ENCODE peak calls at places on chromosomes 11 and 22, in ten cellular contexts. One of them, this sample, is unnamed.

GRCh38 chr11:65286686-65287085 is 24.9 kb downstream of the POLA2 start:
- DNase-seq in fibroblast of mammary gland: no peak
- DNase-seq in AG20443: no peak
- DNase-seq in neuronal stem cell: no peak
- DNase-seq in NCI-H2081: no peak
- DNase-seq in trophoblast cell: no peak
- DNase-seq in T1000: no peak
- DNase-seq in CD4-positive, CD25-positive, alpha-beta regulatory T cell: no peak
- DNase-seq in GF-D8: no peak
- DNase-seq in stimulated activated CD8-positive, alpha-beta memory T cell treated with anti-CD3 and anti-CD28 coated beads, Interleukin-15, amount 100 ng/mL, for 4 hours: no peak
- DNase-seq in this sample: no peak

GRCh38 chr11:16881074-16881709 is 133.0 kb downstream of the PLEKHA7 start:
- DNase-seq in fibroblast of mammary gland: peak
- DNase-seq in AG20443: peak
- DNase-seq in neuronal stem cell: no peak
- DNase-seq in NCI-H2081: no peak
- DNase-seq in trophoblast cell: no peak
- DNase-seq in T1000: no peak
- DNase-seq in CD4-positive, CD25-positive, alpha-beta regulatory T cell: no peak
- DNase-seq in GF-D8: no peak
- DNase-seq in stimulated activated CD8-positive, alpha-beta memory T cell treated with anti-CD3 and anti-CD28 coated beads, Interleukin-15, amount 100 ng/mL, for 4 hours: no peak
- DNase-seq in this sample: no peak

GRCh38 chr11:65868076-65868667 is 4.4 kb downstream of the EFEMP2 start:
- DNase-seq in fibroblast of mammary gland: no peak
- DNase-seq in AG20443: no peak
- DNase-seq in neuronal stem cell: peak
- DNase-seq in NCI-H2081: no peak
- DNase-seq in trophoblast cell: no peak
- DNase-seq in T1000: no peak
- DNase-seq in CD4-positive, CD25-positive, alpha-beta regulatory T cell: peak
- DNase-seq in GF-D8: no peak
- DNase-seq in stimulated activated CD8-positive, alpha-beta memory T cell treated with anti-CD3 and anti-CD28 coated beads, Interleukin-15, amount 100 ng/mL, for 4 hours: no peak
- DNase-seq in this sample: no peak

GRCh38 chr11:116885951-116886629 is 48.7 kb upstream of the APOA1 start:
- DNase-seq in fibroblast of mammary gland: peak
- DNase-seq in AG20443: peak
- DNase-seq in neuronal stem cell: no peak
- DNase-seq in NCI-H2081: no peak
- DNase-seq in trophoblast cell: no peak
- DNase-seq in T1000: no peak
- DNase-seq in CD4-positive, CD25-positive, alpha-beta regulatory T cell: no peak
- DNase-seq in GF-D8: no peak
- DNase-seq in stimulated activated CD8-positive, alpha-beta memory T cell treated with anti-CD3 and anti-CD28 coated beads, Interleukin-15, amount 100 ng/mL, for 4 hours: no peak
- DNase-seq in this sample: no peak

GRCh38 chr11:96200243-96200642 is 142.8 kb downstream of the MAML2 start:
- DNase-seq in fibroblast of mammary gland: peak
- DNase-seq in AG20443: peak
- DNase-seq in neuronal stem cell: no peak
- DNase-seq in NCI-H2081: no peak
- DNase-seq in trophoblast cell: peak
- DNase-seq in T1000: no peak
- DNase-seq in CD4-positive, CD25-positive, alpha-beta regulatory T cell: no peak
- DNase-seq in GF-D8: no peak
- DNase-seq in stimulated activated CD8-positive, alpha-beta memory T cell treated with anti-CD3 and anti-CD28 coated beads, Interleukin-15, amount 100 ng/mL, for 4 hours: no peak
- DNase-seq in this sample: no peak

GRCh38 chr11:121452609-121453150 is at the start of gene SORL1-AS1:
- DNase-seq in fibroblast of mammary gland: no peak
- DNase-seq in AG20443: no peak
- DNase-seq in neuronal stem cell: no peak
- DNase-seq in NCI-H2081: peak
- DNase-seq in trophoblast cell: no peak
- DNase-seq in T1000: no peak
- DNase-seq in CD4-positive, CD25-positive, alpha-beta regulatory T cell: peak
- DNase-seq in GF-D8: no peak
- DNase-seq in stimulated activated CD8-positive, alpha-beta memory T cell treated with anti-CD3 and anti-CD28 coated beads, Interleukin-15, amount 100 ng/mL, for 4 hours: peak
- DNase-seq in this sample: no peak

GRCh38 chr11:9573775-9574555 is 495 bp downstream of the WEE1 start:
- DNase-seq in fibroblast of mammary gland: no peak
- DNase-seq in AG20443: peak
- DNase-seq in neuronal stem cell: no peak
- DNase-seq in NCI-H2081: peak
- DNase-seq in trophoblast cell: no peak
- DNase-seq in T1000: no peak
- DNase-seq in CD4-positive, CD25-positive, alpha-beta regulatory T cell: peak
- DNase-seq in GF-D8: no peak
- DNase-seq in stimulated activated CD8-positive, alpha-beta memory T cell treated with anti-CD3 and anti-CD28 coated beads, Interleukin-15, amount 100 ng/mL, for 4 hours: no peak
- DNase-seq in this sample: no peak

GRCh38 chr11:68142028-68142412 is 20.8 kb upstream of the CHKA start:
- DNase-seq in fibroblast of mammary gland: no peak
- DNase-seq in AG20443: no peak
- DNase-seq in neuronal stem cell: no peak
- DNase-seq in NCI-H2081: peak
- DNase-seq in trophoblast cell: no peak
- DNase-seq in T1000: no peak
- DNase-seq in CD4-positive, CD25-positive, alpha-beta regulatory T cell: peak
- DNase-seq in GF-D8: peak
- DNase-seq in stimulated activated CD8-positive, alpha-beta memory T cell treated with anti-CD3 and anti-CD28 coated beads, Interleukin-15, amount 100 ng/mL, for 4 hours: peak
- DNase-seq in this sample: no peak

GRCh38 chr22:19818264-19819208 is 36.1 kb downstream of the GNB1L start:
- DNase-seq in fibroblast of mammary gland: no peak
- DNase-seq in AG20443: no peak
- DNase-seq in neuronal stem cell: no peak
- DNase-seq in NCI-H2081: no peak
- DNase-seq in trophoblast cell: no peak
- DNase-seq in T1000: no peak
- DNase-seq in CD4-positive, CD25-positive, alpha-beta regulatory T cell: no peak
- DNase-seq in GF-D8: no peak
- DNase-seq in stimulated activated CD8-positive, alpha-beta memory T cell treated with anti-CD3 and anti-CD28 coated beads, Interleukin-15, amount 100 ng/mL, for 4 hours: no peak
- DNase-seq in this sample: no peak

GRCh38 chr11:72224587-72225410 is at the start of gene INPPL1:
- DNase-seq in fibroblast of mammary gland: peak
- DNase-seq in AG20443: peak
- DNase-seq in neuronal stem cell: no peak
- DNase-seq in NCI-H2081: peak
- DNase-seq in trophoblast cell: peak
- DNase-seq in T1000: no peak
- DNase-seq in CD4-positive, CD25-positive, alpha-beta regulatory T cell: peak
- DNase-seq in GF-D8: no peak
- DNase-seq in stimulated activated CD8-positive, alpha-beta memory T cell treated with anti-CD3 and anti-CD28 coated beads, Interleukin-15, amount 100 ng/mL, for 4 hours: no peak
- DNase-seq in this sample: no peak

GRCh38 chr11:12587333-12587997 is 86.8 kb upstream of the TEAD1 start:
- DNase-seq in fibroblast of mammary gland: peak
- DNase-seq in AG20443: peak
- DNase-seq in neuronal stem cell: no peak
- DNase-seq in NCI-H2081: no peak
- DNase-seq in trophoblast cell: peak
- DNase-seq in T1000: no peak
- DNase-seq in CD4-positive, CD25-positive, alpha-beta regulatory T cell: peak
- DNase-seq in GF-D8: no peak
- DNase-seq in stimulated activated CD8-positive, alpha-beta memory T cell treated with anti-CD3 and anti-CD28 coated beads, Interleukin-15, amount 100 ng/mL, for 4 hours: no peak
- DNase-seq in this sample: no peak

GRCh38 chr22:30291334-30291892 is 2.1 kb upstream of the CASTOR1 start:
- DNase-seq in fibroblast of mammary gland: no peak
- DNase-seq in AG20443: no peak
- DNase-seq in neuronal stem cell: no peak
- DNase-seq in NCI-H2081: no peak
- DNase-seq in trophoblast cell: no peak
- DNase-seq in T1000: no peak
- DNase-seq in CD4-positive, CD25-positive, alpha-beta regulatory T cell: no peak
- DNase-seq in GF-D8: no peak
- DNase-seq in stimulated activated CD8-positive, alpha-beta memory T cell treated with anti-CD3 and anti-CD28 coated beads, Interleukin-15, amount 100 ng/mL, for 4 hours: no peak
- DNase-seq in this sample: no peak

GRCh38 chr11:92149996-92150395 is 74.6 kb upstream of the FAT3 start:
- DNase-seq in fibroblast of mammary gland: no peak
- DNase-seq in AG20443: no peak
- DNase-seq in neuronal stem cell: no peak
- DNase-seq in NCI-H2081: no peak
- DNase-seq in trophoblast cell: no peak
- DNase-seq in T1000: no peak
- DNase-seq in CD4-positive, CD25-positive, alpha-beta regulatory T cell: no peak
- DNase-seq in GF-D8: no peak
- DNase-seq in stimulated activated CD8-positive, alpha-beta memory T cell treated with anti-CD3 and anti-CD28 coated beads, Interleukin-15, amount 100 ng/mL, for 4 hours: no peak
- DNase-seq in this sample: no peak

GRCh38 chr11:1305063-1305495 is 4.4 kb downstream of the TOLLIP start:
- DNase-seq in fibroblast of mammary gland: no peak
- DNase-seq in AG20443: no peak
- DNase-seq in neuronal stem cell: no peak
- DNase-seq in NCI-H2081: no peak
- DNase-seq in trophoblast cell: no peak
- DNase-seq in T1000: no peak
- DNase-seq in CD4-positive, CD25-positive, alpha-beta regulatory T cell: no peak
- DNase-seq in GF-D8: no peak
- DNase-seq in stimulated activated CD8-positive, alpha-beta memory T cell treated with anti-CD3 and anti-CD28 coated beads, Interleukin-15, amount 100 ng/mL, for 4 hours: no peak
- DNase-seq in this sample: no peak

GRCh38 chr11:10017050-10017449 is 277.0 kb downstream of the SBF2 start:
- DNase-seq in fibroblast of mammary gland: no peak
- DNase-seq in AG20443: no peak
- DNase-seq in neuronal stem cell: no peak
- DNase-seq in NCI-H2081: no peak
- DNase-seq in trophoblast cell: no peak
- DNase-seq in T1000: no peak
- DNase-seq in CD4-positive, CD25-positive, alpha-beta regulatory T cell: no peak
- DNase-seq in GF-D8: no peak
- DNase-seq in stimulated activated CD8-positive, alpha-beta memory T cell treated with anti-CD3 and anti-CD28 coated beads, Interleukin-15, amount 100 ng/mL, for 4 hours: no peak
- DNase-seq in this sample: no peak

GRCh38 chr22:49348631-49349030 is 479.0 kb downstream of the BRD1 start:
- DNase-seq in fibroblast of mammary gland: no peak
- DNase-seq in AG20443: no peak
- DNase-seq in neuronal stem cell: no peak
- DNase-seq in NCI-H2081: no peak
- DNase-seq in trophoblast cell: no peak
- DNase-seq in T1000: no peak
- DNase-seq in CD4-positive, CD25-positive, alpha-beta regulatory T cell: no peak
- DNase-seq in GF-D8: no peak
- DNase-seq in stimulated activated CD8-positive, alpha-beta memory T cell treated with anti-CD3 and anti-CD28 coated beads, Interleukin-15, amount 100 ng/mL, for 4 hours: no peak
- DNase-seq in this sample: no peak

GRCh38 chr11:119806064-119806915 is 77.3 kb upstream of the NECTIN1 start:
- DNase-seq in fibroblast of mammary gland: no peak
- DNase-seq in AG20443: no peak
- DNase-seq in neuronal stem cell: no peak
- DNase-seq in NCI-H2081: no peak
- DNase-seq in trophoblast cell: no peak
- DNase-seq in T1000: no peak
- DNase-seq in CD4-positive, CD25-positive, alpha-beta regulatory T cell: no peak
- DNase-seq in GF-D8: no peak
- DNase-seq in stimulated activated CD8-positive, alpha-beta memory T cell treated with anti-CD3 and anti-CD28 coated beads, Interleukin-15, amount 100 ng/mL, for 4 hours: no peak
- DNase-seq in this sample: no peak

GRCh38 chr11:35464308-35464707 is 45.0 kb upstream of the SLC1A2 start:
- DNase-seq in fibroblast of mammary gland: no peak
- DNase-seq in AG20443: no peak
- DNase-seq in neuronal stem cell: no peak
- DNase-seq in NCI-H2081: peak
- DNase-seq in trophoblast cell: no peak
- DNase-seq in T1000: no peak
- DNase-seq in CD4-positive, CD25-positive, alpha-beta regulatory T cell: no peak
- DNase-seq in GF-D8: no peak
- DNase-seq in stimulated activated CD8-positive, alpha-beta memory T cell treated with anti-CD3 and anti-CD28 coated beads, Interleukin-15, amount 100 ng/mL, for 4 hours: no peak
- DNase-seq in this sample: no peak

GRCh38 chr11:128867277-128867676 is at the start of gene KCNJ1:
- DNase-seq in fibroblast of mammary gland: no peak
- DNase-seq in AG20443: no peak
- DNase-seq in neuronal stem cell: no peak
- DNase-seq in NCI-H2081: no peak
- DNase-seq in trophoblast cell: no peak
- DNase-seq in T1000: no peak
- DNase-seq in CD4-positive, CD25-positive, alpha-beta regulatory T cell: peak
- DNase-seq in GF-D8: no peak
- DNase-seq in stimulated activated CD8-positive, alpha-beta memory T cell treated with anti-CD3 and anti-CD28 coated beads, Interleukin-15, amount 100 ng/mL, for 4 hours: no peak
- DNase-seq in this sample: no peak

GRCh38 chr22:22216450-22216959 is 28.1 kb upstream of the VPREB1 start:
- DNase-seq in fibroblast of mammary gland: no peak
- DNase-seq in AG20443: no peak
- DNase-seq in neuronal stem cell: no peak
- DNase-seq in NCI-H2081: no peak
- DNase-seq in trophoblast cell: no peak
- DNase-seq in T1000: no peak
- DNase-seq in CD4-positive, CD25-positive, alpha-beta regulatory T cell: no peak
- DNase-seq in GF-D8: no peak
- DNase-seq in stimulated activated CD8-positive, alpha-beta memory T cell treated with anti-CD3 and anti-CD28 coated beads, Interleukin-15, amount 100 ng/mL, for 4 hours: no peak
- DNase-seq in this sample: no peak

GRCh38 chr11:20207781-20208621 is 47.7 kb upstream of the DBX1 start:
- DNase-seq in fibroblast of mammary gland: no peak
- DNase-seq in AG20443: no peak
- DNase-seq in neuronal stem cell: peak
- DNase-seq in NCI-H2081: no peak
- DNase-seq in trophoblast cell: no peak
- DNase-seq in T1000: no peak
- DNase-seq in CD4-positive, CD25-positive, alpha-beta regulatory T cell: no peak
- DNase-seq in GF-D8: no peak
- DNase-seq in stimulated activated CD8-positive, alpha-beta memory T cell treated with anti-CD3 and anti-CD28 coated beads, Interleukin-15, amount 100 ng/mL, for 4 hours: no peak
- DNase-seq in this sample: no peak

GRCh38 chr11:102760355-102761035 is 19.9 kb downstream of the MMP10 start:
- DNase-seq in fibroblast of mammary gland: peak
- DNase-seq in AG20443: peak
- DNase-seq in neuronal stem cell: no peak
- DNase-seq in NCI-H2081: peak
- DNase-seq in trophoblast cell: peak
- DNase-seq in T1000: no peak
- DNase-seq in CD4-positive, CD25-positive, alpha-beta regulatory T cell: no peak
- DNase-seq in GF-D8: peak
- DNase-seq in stimulated activated CD8-positive, alpha-beta memory T cell treated with anti-CD3 and anti-CD28 coated beads, Interleukin-15, amount 100 ng/mL, for 4 hours: no peak
- DNase-seq in this sample: no peak

GRCh38 chr22:27197618-27198017 is 540.2 kb downstream of the MIAT start:
- DNase-seq in fibroblast of mammary gland: no peak
- DNase-seq in AG20443: no peak
- DNase-seq in neuronal stem cell: no peak
- DNase-seq in NCI-H2081: no peak
- DNase-seq in trophoblast cell: no peak
- DNase-seq in T1000: no peak
- DNase-seq in CD4-positive, CD25-positive, alpha-beta regulatory T cell: no peak
- DNase-seq in GF-D8: no peak
- DNase-seq in stimulated activated CD8-positive, alpha-beta memory T cell treated with anti-CD3 and anti-CD28 coated beads, Interleukin-15, amount 100 ng/mL, for 4 hours: no peak
- DNase-seq in this sample: no peak

GRCh38 chr11:61967924-61968757 is 707 bp upstream of the FTH1 start:
- DNase-seq in fibroblast of mammary gland: no peak
- DNase-seq in AG20443: no peak
- DNase-seq in neuronal stem cell: no peak
- DNase-seq in NCI-H2081: peak
- DNase-seq in trophoblast cell: peak
- DNase-seq in T1000: peak
- DNase-seq in CD4-positive, CD25-positive, alpha-beta regulatory T cell: peak
- DNase-seq in GF-D8: no peak
- DNase-seq in stimulated activated CD8-positive, alpha-beta memory T cell treated with anti-CD3 and anti-CD28 coated beads, Interleukin-15, amount 100 ng/mL, for 4 hours: no peak
- DNase-seq in this sample: no peak

GRCh38 chr11:20125927-20126326 is 34.3 kb downstream of the DBX1 start:
- DNase-seq in fibroblast of mammary gland: peak
- DNase-seq in AG20443: peak
- DNase-seq in neuronal stem cell: no peak
- DNase-seq in NCI-H2081: no peak
- DNase-seq in trophoblast cell: no peak
- DNase-seq in T1000: peak
- DNase-seq in CD4-positive, CD25-positive, alpha-beta regulatory T cell: no peak
- DNase-seq in GF-D8: no peak
- DNase-seq in stimulated activated CD8-positive, alpha-beta memory T cell treated with anti-CD3 and anti-CD28 coated beads, Interleukin-15, amount 100 ng/mL, for 4 hours: no peak
- DNase-seq in this sample: no peak

GRCh38 chr11:10301656-10302293 is 3.1 kb upstream of the ADM start:
- DNase-seq in fibroblast of mammary gland: peak
- DNase-seq in AG20443: no peak
- DNase-seq in neuronal stem cell: no peak
- DNase-seq in NCI-H2081: no peak
- DNase-seq in trophoblast cell: no peak
- DNase-seq in T1000: no peak
- DNase-seq in CD4-positive, CD25-positive, alpha-beta regulatory T cell: no peak
- DNase-seq in GF-D8: no peak
- DNase-seq in stimulated activated CD8-positive, alpha-beta memory T cell treated with anti-CD3 and anti-CD28 coated beads, Interleukin-15, amount 100 ng/mL, for 4 hours: no peak
- DNase-seq in this sample: no peak

GRCh38 chr11:9092085-9092484 is 686 bp upstream of the SCUBE2 start:
- DNase-seq in fibroblast of mammary gland: no peak
- DNase-seq in AG20443: no peak
- DNase-seq in neuronal stem cell: no peak
- DNase-seq in NCI-H2081: no peak
- DNase-seq in trophoblast cell: no peak
- DNase-seq in T1000: no peak
- DNase-seq in CD4-positive, CD25-positive, alpha-beta regulatory T cell: no peak
- DNase-seq in GF-D8: no peak
- DNase-seq in stimulated activated CD8-positive, alpha-beta memory T cell treated with anti-CD3 and anti-CD28 coated beads, Interleukin-15, amount 100 ng/mL, for 4 hours: no peak
- DNase-seq in this sample: no peak

GRCh38 chr22:19059481-19060278 is 62.5 kb downstream of the DGCR2 start:
- DNase-seq in fibroblast of mammary gland: no peak
- DNase-seq in AG20443: no peak
- DNase-seq in neuronal stem cell: no peak
- DNase-seq in NCI-H2081: no peak
- DNase-seq in trophoblast cell: no peak
- DNase-seq in T1000: no peak
- DNase-seq in CD4-positive, CD25-positive, alpha-beta regulatory T cell: no peak
- DNase-seq in GF-D8: no peak
- DNase-seq in stimulated activated CD8-positive, alpha-beta memory T cell treated with anti-CD3 and anti-CD28 coated beads, Interleukin-15, amount 100 ng/mL, for 4 hours: no peak
- DNase-seq in this sample: no peak